ENCODE peak calls at places on chromosomes 5 and 9, in nine cellular contexts. M is lung, L is AG09309, C is pancreas, K is GM12865, Y is ovary, T is upper lobe of right lung, R is Peyer's patch, V is A549. B is an unnamed sample.

GRCh38 chr9:115220339-115221009 is 102.5 kb upstream of the TNC start:
- DNase-seq in T (no peak), L (no peak), M (no peak), R (no peak), C (no peak), Y (no peak), V (no peak), K (no peak), B (peak; percentile 79)

GRCh38 chr9:70220216-70220615 is 38.6 kb upstream of the SMC5 start:
- DNase-seq in R (no peak), K (no peak), V (no peak), L (peak; percentile 17), T (no peak), Y (no peak), C (no peak), M (no peak), B (no peak)

GRCh38 chr5:74655716-74656115 is 15.2 kb upstream of the ENC1 start:
- DNase-seq in L (no peak), K (no peak), V (no peak), C (no peak), Y (no peak), T (no peak), M (no peak), R (no peak), B (no peak)

GRCh38 chr5:113050606-113051391 is 74.2 kb downstream of the DCP2 start:
- DNase-seq in M (no peak), C (no peak), V (no peak), L (peak; percentile 43), R (no peak), Y (no peak), T (no peak), K (no peak), B (peak; percentile 84)

GRCh38 chr9:124284940-124285441 is 27.2 kb downstream of the NEK6 start:
- DNase-seq in C (no peak), R (no peak), V (no peak), M (no peak), Y (peak; percentile 58), K (no peak), T (no peak), L (peak; percentile 40), B (peak; percentile 88)

GRCh38 chr9:92535940-92536850 is at the start of gene ECM2:
- DNase-seq in L (peak; percentile 52), Y (no peak), R (no peak), T (no peak), K (no peak), M (no peak), V (no peak), C (no peak), B (peak; percentile 90)

GRCh38 chr5:103621548-103621930 is 59.0 kb upstream of the NUDT12 start:
- DNase-seq in C (no peak), T (no peak), K (no peak), M (no peak), R (no peak), Y (no peak), L (no peak), V (no peak), B (no peak)

GRCh38 chr9:4065054-4065453 is 234.8 kb downstream of the GLIS3 start:
- DNase-seq in R (no peak), M (no peak), V (no peak), Y (no peak), L (no peak), K (no peak), C (no peak), T (no peak), B (no peak)

GRCh38 chr9:137199411-137200121 is 975 bp downstream of the TPRN start:
- DNase-seq in K (no peak), C (peak; percentile 89), Y (no peak), M (no peak), L (no peak), V (no peak), T (no peak), R (no peak), B (peak; percentile 31)

GRCh38 chr9:16450578-16450977 is 419.9 kb downstream of the BNC2 start:
- DNase-seq in R (no peak), K (peak; percentile 76), V (no peak), L (no peak), T (no peak), Y (no peak), C (no peak), M (no peak), B (no peak)

GRCh38 chr5:58335518-58335917 is 124.4 kb downstream of the PLK2 start:
- DNase-seq in Y (no peak), L (no peak), R (no peak), C (no peak), T (no peak), M (no peak), V (peak; percentile 40), K (no peak), B (no peak)

GRCh38 chr9:124202447-124202971 is 55.2 kb upstream of the NEK6 start:
- DNase-seq in M (peak; percentile 62), K (peak; percentile 98), L (no peak), C (no peak), V (no peak), R (peak; percentile 84), T (peak; percentile 84), Y (no peak), B (no peak)

GRCh38 chr5:174599992-174600391 is 124.4 kb upstream of the MSX2 start:
- DNase-seq in L (no peak), R (no peak), Y (no peak), K (no peak), T (peak; percentile 62), C (no peak), V (no peak), M (no peak), B (no peak)
- TF ChIP-seq CTCF in L (no peak), R (peak; percentile 7), Y (no peak), K (no peak), T (no peak), C (no peak), V (no peak), M (no peak), B (no peak)

DNA sequence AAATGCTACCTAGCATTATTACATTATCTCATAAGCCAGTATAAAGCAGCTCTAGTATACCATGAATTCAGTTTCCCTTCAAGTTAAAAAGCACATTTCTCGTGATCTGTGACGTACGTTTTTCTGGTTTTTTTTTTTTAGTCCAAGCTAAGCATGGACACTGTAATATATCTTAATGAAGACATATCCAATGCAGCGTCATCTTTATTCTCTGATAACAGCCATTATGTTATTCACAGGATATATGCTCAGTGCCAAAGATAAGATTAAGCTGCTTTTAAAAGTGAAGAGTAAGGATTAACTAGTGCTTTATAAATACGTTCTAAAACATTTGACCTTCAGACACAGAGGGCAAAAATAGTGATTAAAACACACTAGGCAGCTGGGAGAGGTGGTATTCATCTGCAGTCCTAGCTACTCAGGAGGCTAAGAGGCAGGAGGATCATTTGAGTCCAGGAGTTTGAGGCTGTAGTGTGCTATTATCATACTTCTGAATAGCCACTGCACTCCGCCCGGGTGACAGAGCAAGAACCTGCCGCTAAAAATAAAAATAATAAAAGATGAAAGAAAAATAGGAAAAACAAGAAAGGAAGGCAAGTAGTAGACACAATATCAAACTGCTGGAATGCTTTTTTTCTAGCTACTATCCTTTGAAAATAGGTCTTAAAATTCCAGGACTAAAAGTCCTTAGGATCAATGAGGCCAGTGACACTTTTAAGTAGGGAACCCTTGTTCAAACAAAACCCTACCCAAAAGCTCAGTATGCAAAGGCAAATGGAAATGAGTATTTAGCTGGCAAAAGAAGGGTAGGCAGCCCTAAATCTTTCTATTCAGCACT is 7.7 kb downstream of the CSNK1A1 start:
- DNase-seq in L (no peak), K (no peak), Y (no peak), T (no peak), R (no peak), M (no peak), C (no peak), V (no peak), B (peak; percentile 61)
- H3K4me3 ChIP-seq in L (no peak overlapping the region), K (no peak overlapping the region), Y (no peak overlapping the region), T (no peak overlapping the region), R (no peak overlapping the region), M (no peak overlapping the region), C (no peak overlapping the region), V (no peak overlapping the region), B (no peak overlapping the region)

GRCh38 chr5:44862808-44863207 is 54.1 kb downstream of the MRPS30 start:
- DNase-seq in Y (no peak), C (no peak), M (no peak), L (no peak), K (peak; percentile 30), V (peak; percentile 33), T (no peak), R (no peak), B (peak; percentile 15)
- TF ChIP-seq CTCF in Y (no peak), C (no peak), M (no peak), L (peak; percentile 7), K (peak; percentile 33), V (peak; percentile 54), T (peak; percentile 21), R (no peak), B (peak; percentile 32)

GRCh38 chr5:35852084-35852734 is 4.5 kb upstream of the IL7R start:
- DNase-seq in T (no peak), C (no peak), Y (no peak), M (no peak), V (peak; percentile 21), R (no peak), K (peak; percentile 74), L (no peak), B (no peak)
- H3K4me3 ChIP-seq in T (no peak overlapping the region), C (no peak overlapping the region), Y (no peak overlapping the region), M (no peak overlapping the region), V (no peak overlapping the region), R (no peak overlapping the region), K (no peak overlapping the region), L (no peak overlapping the region), B (no peak overlapping the region)

GRCh38 chr5:171667341-171668096 is 118.1 kb upstream of the SMIM23 start:
- DNase-seq in Y (peak; percentile 71), K (no peak), T (no peak), C (no peak), L (peak; percentile 50), R (no peak), V (no peak), M (peak; percentile 36), B (peak; percentile 91)
- TF ChIP-seq CTCF in Y (no peak), K (no peak), T (no peak), C (no peak), L (peak; percentile 40), R (no peak), V (no peak), M (no peak), B (peak; percentile 56)

GRCh38 chr5:106876298-106876622 is 794.5 kb downstream of the EFNA5 start:
- DNase-seq in C (peak; percentile 30), T (no peak), Y (no peak), R (no peak), L (no peak), K (no peak), V (no peak), M (no peak), B (no peak)
- H3K4me3 ChIP-seq in C (no peak overlapping the region), T (no peak overlapping the region), Y (no peak overlapping the region), R (no peak overlapping the region), L (no peak overlapping the region), K (no peak overlapping the region), V (no peak overlapping the region), M (no peak overlapping the region), B (no peak overlapping the region)

GRCh38 chr5:145101246-145101645 is 733.9 kb downstream of the PRELID2 start:
- DNase-seq in K (peak; percentile 8), M (no peak), T (no peak), L (no peak), Y (no peak), V (peak; percentile 9), C (no peak), R (no peak), B (no peak)
- TF ChIP-seq CTCF in K (peak; percentile 39), M (no peak), T (peak; percentile 24), L (peak; percentile 21), Y (no peak), V (no peak), C (no peak), R (no peak), B (peak; percentile 26)

B was measured in fibroblast of the aortic adventitia.